ENCODE peak calls at places on chromosomes 12 and 14, in eight cellular contexts. M, L, S, Y, H, D, Q and J are unnamed samples.

GRCh38 chr12:127539499-127539898 is 727.5 kb upstream of the TMEM132C start:
- DNase-seq in M (no peak), L (no peak), S (no peak), Y (no peak), H (no peak), D (no peak), Q (no peak), J (no peak)

GRCh38 chr14:103122578-103123127 is 608 bp upstream of the TNFAIP2 start:
- DNase-seq in M (no peak), L (no peak), S (no peak), Y (peak), H (no peak), D (no peak), Q (no peak), J (no peak)

GRCh38 chr14:72663956-72664650 is 229.8 kb downstream of the DPF3 start:
- DNase-seq in M (no peak), L (no peak), S (no peak), Y (no peak), H (no peak), D (no peak), Q (no peak), J (no peak)

GRCh38 chr14:46405095-46405494 is 246.5 kb downstream of the RPL10L start:
- DNase-seq in M (no peak), L (peak), S (no peak), Y (no peak), H (no peak), D (no peak), Q (no peak), J (no peak)

GRCh38 chr14:99143126-99143525 is 128.9 kb downstream of the BCL11B start:
- DNase-seq in M (no peak), L (no peak), S (no peak), Y (no peak), H (peak), D (no peak), Q (no peak), J (no peak)

GRCh38 chr14:103125098-103126070 is 2.1 kb downstream of the TNFAIP2 start:
- DNase-seq in M (no peak), L (no peak), S (no peak), Y (peak), H (no peak), D (no peak), Q (no peak), J (no peak)

GRCh38 chr14:69637503-69638030 is 26.2 kb downstream of the SUSD6 start:
- DNase-seq in M (no peak), L (peak), S (no peak), Y (peak), H (peak), D (no peak), Q (no peak), J (no peak)

GRCh38 chr12:70389678-70390077 is 23.6 kb downstream of the KCNMB4 start:
- DNase-seq in M (no peak), L (no peak), S (no peak), Y (no peak), H (no peak), D (no peak), Q (no peak), J (no peak)

GRCh38 chr14:55688566-55688965 is 108.6 kb downstream of the KTN1 start:
- DNase-seq in M (no peak), L (no peak), S (no peak), Y (no peak), H (no peak), D (no peak), Q (no peak), J (no peak)

GRCh38 chr14:67571991-67572323 is 28.1 kb downstream of the PIGH start:
- DNase-seq in M (no peak), L (peak), S (no peak), Y (no peak), H (no peak), D (no peak), Q (no peak), J (no peak)

GRCh38 chr14:51867753-51868152 is 7.3 kb downstream of the GNG2 start:
- DNase-seq in M (no peak), L (no peak), S (no peak), Y (no peak), H (no peak), D (no peak), Q (peak), J (no peak)

GRCh38 chr14:73759714-73760597 is 45.8 kb upstream of the PNMA1 start:
- DNase-seq in M (peak), L (peak), S (peak), Y (peak), H (peak), D (peak), Q (peak), J (peak)

GRCh38 chr12:9869307-9870161 is at the start of gene CLEC2B:
- DNase-seq in M (no peak), L (peak), S (peak), Y (no peak), H (no peak), D (peak), Q (peak), J (peak)

GRCh38 chr12:107560194-107560905 is 125.2 kb upstream of the PWP1 start:
- DNase-seq in M (no peak), L (no peak), S (no peak), Y (no peak), H (no peak), D (no peak), Q (no peak), J (no peak)

GRCh38 chr12:12946686-12947355 is 5.1 kb downstream of the GPRC5D start:
- DNase-seq in M (peak), L (no peak), S (no peak), Y (no peak), H (no peak), D (no peak), Q (no peak), J (no peak)

GRCh38 chr12:27456618-27457017 is 10.1 kb downstream of the SMCO2 start:
- DNase-seq in M (no peak), L (no peak), S (no peak), Y (no peak), H (no peak), D (no peak), Q (no peak), J (no peak)

GRCh38 chr14:23186913-23187654 is 3.6 kb upstream of the SLC7A8 start:
- DNase-seq in M (peak), L (peak), S (no peak), Y (no peak), H (peak), D (peak), Q (peak), J (peak)

GRCh38 chr14:96741151-96741977 is 55.8 kb upstream of the VRK1 start:
- DNase-seq in M (peak), L (no peak), S (no peak), Y (peak), H (no peak), D (peak), Q (peak), J (no peak)

GRCh38 chr12:38350342-38351181 is 34.0 kb downstream of the ALG10B start:
- DNase-seq in M (no peak), L (no peak), S (no peak), Y (no peak), H (no peak), D (no peak), Q (no peak), J (no peak)

GRCh38 chr14:36663404-36664321 is 2.0 kb downstream of the PAX9 start:
- DNase-seq in M (no peak), L (no peak), S (no peak), Y (peak), H (no peak), D (no peak), Q (peak), J (no peak)

GRCh38 chr12:68199127-68199526 is 26.5 kb downstream of the IL26 start:
- DNase-seq in M (no peak), L (no peak), S (no peak), Y (no peak), H (no peak), D (no peak), Q (no peak), J (no peak)

GRCh38 chr14:76050797-76051392 is 65.3 kb downstream of the IFT43 start:
- DNase-seq in M (peak), L (peak), S (peak), Y (no peak), H (peak), D (peak), Q (peak), J (peak)

GRCh38 chr14:55073856-55074255 is 22.4 kb downstream of the MAPK1IP1L start:
- DNase-seq in M (no peak), L (peak), S (peak), Y (no peak), H (no peak), D (no peak), Q (peak), J (no peak)

GRCh38 chr12:49548822-49549648 is 10.2 kb downstream of the KCNH3 start:
- DNase-seq in M (no peak), L (no peak), S (no peak), Y (no peak), H (no peak), D (no peak), Q (peak), J (no peak)

GRCh38 chr12:29517265-29517664 is 19.8 kb upstream of the OVCH1 start:
- DNase-seq in M (no peak), L (no peak), S (no peak), Y (no peak), H (no peak), D (no peak), Q (no peak), J (no peak)

GRCh38 chr12:121578230-121579189 is 2.3 kb downstream of the KDM2B start:
- DNase-seq in M (no peak), L (no peak), S (no peak), Y (peak), H (no peak), D (no peak), Q (peak), J (no peak)

GRCh38 chr12:94648578-94648977 is 1.8 kb downstream of the TMCC3 start:
- DNase-seq in M (no peak), L (peak), S (no peak), Y (no peak), H (no peak), D (no peak), Q (no peak), J (no peak)

GRCh38 chr14:24103451-24103850 is 9.3 kb downstream of the PCK2 start:
- DNase-seq in M (no peak), L (no peak), S (no peak), Y (no peak), H (no peak), D (no peak), Q (no peak), J (no peak)

GRCh38 chr14:100059433-100059781 is 5.8 kb upstream of the EVL start:
- DNase-seq in M (no peak), L (no peak), S (no peak), Y (no peak), H (no peak), D (no peak), Q (no peak), J (no peak)

GRCh38 chr12:70920251-70920851 is at the start of gene PTPRR:
- DNase-seq in M (peak), L (no peak), S (no peak), Y (no peak), H (no peak), D (no peak), Q (no peak), J (no peak)

GRCh38 chr12:122499991-122500684 is 594 bp downstream of the ZCCHC8 start:
- DNase-seq in M (peak), L (peak), S (peak), Y (peak), H (peak), D (peak), Q (peak), J (no peak)

GRCh38 chr14:77071938-77072388 is 26.1 kb upstream of the CIPC start:
- DNase-seq in M (no peak), L (peak), S (no peak), Y (no peak), H (no peak), D (no peak), Q (no peak), J (no peak)

GRCh38 chr14:21096889-21097615 is 1.4 kb downstream of the ZNF219 start:
- DNase-seq in M (no peak), L (no peak), S (no peak), Y (no peak), H (no peak), D (no peak), Q (peak), J (no peak)

GRCh38 chr12:123801573-123802178 is 39.6 kb downstream of the DNAH10 start:
- DNase-seq in M (no peak), L (peak), S (peak), Y (no peak), H (no peak), D (peak), Q (peak), J (peak)

GRCh38 chr12:123808167-123808566 is 46.1 kb downstream of the DNAH10 start:
- DNase-seq in M (peak), L (no peak), S (no peak), Y (no peak), H (no peak), D (no peak), Q (peak), J (no peak)

GRCh38 chr12:3275171-3276041 is 198.2 kb downstream of the TSPAN9 start:
- DNase-seq in M (peak), L (peak), S (peak), Y (peak), H (peak), D (peak), Q (peak), J (peak)

GRCh38 chr14:95261616-95262510 is 57.8 kb downstream of the CLMN start:
- DNase-seq in M (no peak), L (no peak), S (no peak), Y (no peak), H (no peak), D (no peak), Q (no peak), J (no peak)

GRCh38 chr14:23567186-23568020 is at the start of gene AP1G2:
- DNase-seq in M (peak), L (peak), S (no peak), Y (peak), H (peak), D (peak), Q (peak), J (no peak)

GRCh38 chr12:80593766-80594165 is 113.7 kb upstream of the MYF6 start:
- DNase-seq in M (no peak), L (peak), S (peak), Y (no peak), H (no peak), D (no peak), Q (peak), J (peak)

GRCh38 chr14:87205811-87206210 is 787.2 kb downstream of the GALC start:
- DNase-seq in M (no peak), L (no peak), S (no peak), Y (no peak), H (no peak), D (no peak), Q (no peak), J (no peak)